ENCODE peak calls at places on chromosomes 7 and 10, in ten cellular contexts. One of them, this sample, is unnamed.

GRCh38 chr10:93991596-93992284 is 2.0 kb upstream of the PLCE1 start:
- DNase-seq in stromal cell of bone marrow: peak
- DNase-seq in NCI-H1417: no peak
- DNase-seq in left ventricle myocardium inferior: peak
- DNase-seq in skeletal muscle cell: no peak
- DNase-seq in fibroblast of lung: peak
- DNase-seq in activated naive CD4-positive, alpha-beta T cell treated with anti-CD3 and anti-CD28 coated beads for 36 hours: no peak
- DNase-seq in NCI-H82: no peak
- DNase-seq in left ventricle myocardium superior: peak
- DNase-seq in T1000: peak
- DNase-seq in this sample: peak

GRCh38 chr7:50469181-50469580 is 19.0 kb upstream of the FIGNL1 start:
- DNase-seq in stromal cell of bone marrow: no peak
- DNase-seq in NCI-H1417: no peak
- DNase-seq in left ventricle myocardium inferior: no peak
- DNase-seq in skeletal muscle cell: no peak
- DNase-seq in fibroblast of lung: no peak
- DNase-seq in activated naive CD4-positive, alpha-beta T cell treated with anti-CD3 and anti-CD28 coated beads for 36 hours: no peak
- DNase-seq in NCI-H82: no peak
- DNase-seq in left ventricle myocardium superior: no peak
- DNase-seq in T1000: no peak
- DNase-seq in this sample: no peak

GRCh38 chr10:130037169-130037661 is 73.1 kb upstream of the EBF3 start:
- DNase-seq in stromal cell of bone marrow: no peak
- DNase-seq in NCI-H1417: no peak
- DNase-seq in left ventricle myocardium inferior: no peak
- DNase-seq in skeletal muscle cell: no peak
- DNase-seq in fibroblast of lung: no peak
- DNase-seq in activated naive CD4-positive, alpha-beta T cell treated with anti-CD3 and anti-CD28 coated beads for 36 hours: no peak
- DNase-seq in NCI-H82: no peak
- DNase-seq in left ventricle myocardium superior: no peak
- DNase-seq in T1000: no peak
- DNase-seq in this sample: no peak

GRCh38 chr7:151231080-151231479 is 1.2 kb upstream of the CHPF2 start:
- DNase-seq in stromal cell of bone marrow: no peak
- DNase-seq in NCI-H1417: no peak
- DNase-seq in left ventricle myocardium inferior: no peak
- DNase-seq in skeletal muscle cell: no peak
- DNase-seq in fibroblast of lung: no peak
- DNase-seq in activated naive CD4-positive, alpha-beta T cell treated with anti-CD3 and anti-CD28 coated beads for 36 hours: no peak
- DNase-seq in NCI-H82: no peak
- DNase-seq in left ventricle myocardium superior: no peak
- DNase-seq in T1000: no peak
- DNase-seq in this sample: no peak

GRCh38 chr7:20021834-20022233 is 195.3 kb downstream of the MACC1 start:
- DNase-seq in stromal cell of bone marrow: no peak
- DNase-seq in NCI-H1417: no peak
- DNase-seq in left ventricle myocardium inferior: no peak
- DNase-seq in skeletal muscle cell: no peak
- DNase-seq in fibroblast of lung: peak
- DNase-seq in activated naive CD4-positive, alpha-beta T cell treated with anti-CD3 and anti-CD28 coated beads for 36 hours: no peak
- DNase-seq in NCI-H82: no peak
- DNase-seq in left ventricle myocardium superior: no peak
- DNase-seq in T1000: no peak
- DNase-seq in this sample: no peak

GRCh38 chr10:107790271-107790670 is 625.8 kb upstream of the SORCS1 start:
- DNase-seq in stromal cell of bone marrow: no peak
- DNase-seq in NCI-H1417: no peak
- DNase-seq in left ventricle myocardium inferior: no peak
- DNase-seq in skeletal muscle cell: no peak
- DNase-seq in fibroblast of lung: no peak
- DNase-seq in activated naive CD4-positive, alpha-beta T cell treated with anti-CD3 and anti-CD28 coated beads for 36 hours: no peak
- DNase-seq in NCI-H82: no peak
- DNase-seq in left ventricle myocardium superior: no peak
- DNase-seq in T1000: no peak
- DNase-seq in this sample: no peak

GRCh38 chr7:3673524-3673923 is 372.5 kb downstream of the SDK1 start:
- DNase-seq in stromal cell of bone marrow: no peak
- DNase-seq in NCI-H1417: no peak
- DNase-seq in left ventricle myocardium inferior: peak
- DNase-seq in skeletal muscle cell: no peak
- DNase-seq in fibroblast of lung: peak
- DNase-seq in activated naive CD4-positive, alpha-beta T cell treated with anti-CD3 and anti-CD28 coated beads for 36 hours: peak
- DNase-seq in NCI-H82: peak
- DNase-seq in left ventricle myocardium superior: peak
- DNase-seq in T1000: no peak
- DNase-seq in this sample: peak

GRCh38 chr7:105454921-105455320 is 66.2 kb upstream of the SRPK2 start:
- DNase-seq in stromal cell of bone marrow: no peak
- DNase-seq in NCI-H1417: no peak
- DNase-seq in left ventricle myocardium inferior: no peak
- DNase-seq in skeletal muscle cell: no peak
- DNase-seq in fibroblast of lung: peak
- DNase-seq in activated naive CD4-positive, alpha-beta T cell treated with anti-CD3 and anti-CD28 coated beads for 36 hours: no peak
- DNase-seq in NCI-H82: no peak
- DNase-seq in left ventricle myocardium superior: no peak
- DNase-seq in T1000: no peak
- DNase-seq in this sample: no peak

GRCh38 chr7:151599401-151600227 is 79.9 kb upstream of the RHEB start:
- DNase-seq in stromal cell of bone marrow: peak
- DNase-seq in NCI-H1417: no peak
- DNase-seq in left ventricle myocardium inferior: no peak
- DNase-seq in skeletal muscle cell: peak
- DNase-seq in fibroblast of lung: peak
- DNase-seq in activated naive CD4-positive, alpha-beta T cell treated with anti-CD3 and anti-CD28 coated beads for 36 hours: no peak
- DNase-seq in NCI-H82: no peak
- DNase-seq in left ventricle myocardium superior: no peak
- DNase-seq in T1000: no peak
- DNase-seq in this sample: peak

GRCh38 chr10:28620251-28620650 is 57.1 kb upstream of the BAMBI start:
- DNase-seq in stromal cell of bone marrow: no peak
- DNase-seq in NCI-H1417: no peak
- DNase-seq in left ventricle myocardium inferior: no peak
- DNase-seq in skeletal muscle cell: no peak
- DNase-seq in fibroblast of lung: no peak
- DNase-seq in activated naive CD4-positive, alpha-beta T cell treated with anti-CD3 and anti-CD28 coated beads for 36 hours: no peak
- DNase-seq in NCI-H82: no peak
- DNase-seq in left ventricle myocardium superior: no peak
- DNase-seq in T1000: no peak
- DNase-seq in this sample: no peak

GRCh38 chr7:24714676-24715010 is 42.6 kb downstream of the GSDME start:
- DNase-seq in stromal cell of bone marrow: no peak
- DNase-seq in NCI-H1417: no peak
- DNase-seq in left ventricle myocardium inferior: no peak
- DNase-seq in skeletal muscle cell: no peak
- DNase-seq in fibroblast of lung: no peak
- DNase-seq in activated naive CD4-positive, alpha-beta T cell treated with anti-CD3 and anti-CD28 coated beads for 36 hours: no peak
- DNase-seq in NCI-H82: no peak
- DNase-seq in left ventricle myocardium superior: no peak
- DNase-seq in T1000: no peak
- DNase-seq in this sample: no peak

GRCh38 chr10:43209651-43210141 is 57.2 kb downstream of the RASGEF1A start:
- DNase-seq in stromal cell of bone marrow: no peak
- DNase-seq in NCI-H1417: no peak
- DNase-seq in left ventricle myocardium inferior: peak
- DNase-seq in skeletal muscle cell: no peak
- DNase-seq in fibroblast of lung: no peak
- DNase-seq in activated naive CD4-positive, alpha-beta T cell treated with anti-CD3 and anti-CD28 coated beads for 36 hours: peak
- DNase-seq in NCI-H82: no peak
- DNase-seq in left ventricle myocardium superior: peak
- DNase-seq in T1000: no peak
- DNase-seq in this sample: no peak

GRCh38 chr7:29314148-29314547 is 119.6 kb downstream of the CHN2 start:
- DNase-seq in stromal cell of bone marrow: no peak
- DNase-seq in NCI-H1417: no peak
- DNase-seq in left ventricle myocardium inferior: no peak
- DNase-seq in skeletal muscle cell: no peak
- DNase-seq in fibroblast of lung: no peak
- DNase-seq in activated naive CD4-positive, alpha-beta T cell treated with anti-CD3 and anti-CD28 coated beads for 36 hours: no peak
- DNase-seq in NCI-H82: no peak
- DNase-seq in left ventricle myocardium superior: no peak
- DNase-seq in T1000: no peak
- DNase-seq in this sample: no peak

GRCh38 chr10:51348622-51349021 is 274.3 kb downstream of the PRKG1 start:
- DNase-seq in stromal cell of bone marrow: no peak
- DNase-seq in NCI-H1417: no peak
- DNase-seq in left ventricle myocardium inferior: no peak
- DNase-seq in skeletal muscle cell: no peak
- DNase-seq in fibroblast of lung: no peak
- DNase-seq in activated naive CD4-positive, alpha-beta T cell treated with anti-CD3 and anti-CD28 coated beads for 36 hours: no peak
- DNase-seq in NCI-H82: no peak
- DNase-seq in left ventricle myocardium superior: no peak
- DNase-seq in T1000: no peak
- DNase-seq in this sample: no peak

GRCh38 chr7:30028749-30029635 is 780 bp downstream of the PLEKHA8 start:
- DNase-seq in stromal cell of bone marrow: no peak
- DNase-seq in NCI-H1417: peak
- DNase-seq in left ventricle myocardium inferior: peak
- DNase-seq in skeletal muscle cell: no peak
- DNase-seq in fibroblast of lung: peak
- DNase-seq in activated naive CD4-positive, alpha-beta T cell treated with anti-CD3 and anti-CD28 coated beads for 36 hours: peak
- DNase-seq in NCI-H82: peak
- DNase-seq in left ventricle myocardium superior: no peak
- DNase-seq in T1000: peak
- DNase-seq in this sample: peak

GRCh38 chr7:27734583-27734982 is 5.4 kb upstream of the TAX1BP1 start:
- DNase-seq in stromal cell of bone marrow: no peak
- DNase-seq in NCI-H1417: no peak
- DNase-seq in left ventricle myocardium inferior: no peak
- DNase-seq in skeletal muscle cell: no peak
- DNase-seq in fibroblast of lung: no peak
- DNase-seq in activated naive CD4-positive, alpha-beta T cell treated with anti-CD3 and anti-CD28 coated beads for 36 hours: no peak
- DNase-seq in NCI-H82: no peak
- DNase-seq in left ventricle myocardium superior: no peak
- DNase-seq in T1000: no peak
- DNase-seq in this sample: no peak

GRCh38 chr10:121926669-121927360 is 1.0 kb downstream of the ATE1 start:
- DNase-seq in stromal cell of bone marrow: peak
- DNase-seq in NCI-H1417: no peak
- DNase-seq in left ventricle myocardium inferior: no peak
- DNase-seq in skeletal muscle cell: no peak
- DNase-seq in fibroblast of lung: peak
- DNase-seq in activated naive CD4-positive, alpha-beta T cell treated with anti-CD3 and anti-CD28 coated beads for 36 hours: no peak
- DNase-seq in NCI-H82: peak
- DNase-seq in left ventricle myocardium superior: no peak
- DNase-seq in T1000: no peak
- DNase-seq in this sample: no peak

GRCh38 chr7:19939746-19940145 is 166.3 kb upstream of the TMEM196 start:
- DNase-seq in stromal cell of bone marrow: peak
- DNase-seq in NCI-H1417: no peak
- DNase-seq in left ventricle myocardium inferior: no peak
- DNase-seq in skeletal muscle cell: peak
- DNase-seq in fibroblast of lung: peak
- DNase-seq in activated naive CD4-positive, alpha-beta T cell treated with anti-CD3 and anti-CD28 coated beads for 36 hours: no peak
- DNase-seq in NCI-H82: no peak
- DNase-seq in left ventricle myocardium superior: no peak
- DNase-seq in T1000: peak
- DNase-seq in this sample: no peak

GRCh38 chr7:24741691-24742639 is 15.3 kb downstream of the GSDME start:
- DNase-seq in stromal cell of bone marrow: peak
- DNase-seq in NCI-H1417: no peak
- DNase-seq in left ventricle myocardium inferior: no peak
- DNase-seq in skeletal muscle cell: no peak
- DNase-seq in fibroblast of lung: peak
- DNase-seq in activated naive CD4-positive, alpha-beta T cell treated with anti-CD3 and anti-CD28 coated beads for 36 hours: no peak
- DNase-seq in NCI-H82: no peak
- DNase-seq in left ventricle myocardium superior: no peak
- DNase-seq in T1000: peak
- DNase-seq in this sample: peak

GRCh38 chr7:101630591-101630990 is 1.5 kb upstream of the MYL10 start:
- DNase-seq in stromal cell of bone marrow: no peak
- DNase-seq in NCI-H1417: no peak
- DNase-seq in left ventricle myocardium inferior: no peak
- DNase-seq in skeletal muscle cell: no peak
- DNase-seq in fibroblast of lung: peak
- DNase-seq in activated naive CD4-positive, alpha-beta T cell treated with anti-CD3 and anti-CD28 coated beads for 36 hours: no peak
- DNase-seq in NCI-H82: no peak
- DNase-seq in left ventricle myocardium superior: no peak
- DNase-seq in T1000: peak
- DNase-seq in this sample: no peak

GRCh38 chr7:88347098-88347497 is 40.4 kb upstream of the STEAP4 start:
- DNase-seq in stromal cell of bone marrow: no peak
- DNase-seq in NCI-H1417: no peak
- DNase-seq in left ventricle myocardium inferior: no peak
- DNase-seq in skeletal muscle cell: no peak
- DNase-seq in fibroblast of lung: no peak
- DNase-seq in activated naive CD4-positive, alpha-beta T cell treated with anti-CD3 and anti-CD28 coated beads for 36 hours: no peak
- DNase-seq in NCI-H82: no peak
- DNase-seq in left ventricle myocardium superior: no peak
- DNase-seq in T1000: no peak
- DNase-seq in this sample: no peak

GRCh38 chr10:23314835-23315239 is 29.8 kb downstream of the C10orf67 start:
- DNase-seq in stromal cell of bone marrow: peak
- DNase-seq in NCI-H1417: peak
- DNase-seq in left ventricle myocardium inferior: no peak
- DNase-seq in skeletal muscle cell: peak
- DNase-seq in fibroblast of lung: peak
- DNase-seq in activated naive CD4-positive, alpha-beta T cell treated with anti-CD3 and anti-CD28 coated beads for 36 hours: peak
- DNase-seq in NCI-H82: peak
- DNase-seq in left ventricle myocardium superior: no peak
- DNase-seq in T1000: peak
- DNase-seq in this sample: peak

GRCh38 chr7:131105294-131105802 is 222.3 kb upstream of the MKLN1 start:
- DNase-seq in stromal cell of bone marrow: no peak
- DNase-seq in NCI-H1417: no peak
- DNase-seq in left ventricle myocardium inferior: no peak
- DNase-seq in skeletal muscle cell: no peak
- DNase-seq in fibroblast of lung: peak
- DNase-seq in activated naive CD4-positive, alpha-beta T cell treated with anti-CD3 and anti-CD28 coated beads for 36 hours: no peak
- DNase-seq in NCI-H82: no peak
- DNase-seq in left ventricle myocardium superior: no peak
- DNase-seq in T1000: no peak
- DNase-seq in this sample: no peak

GRCh38 chr10:69438531-69439349 is 12.5 kb upstream of the TSPAN15 start:
- DNase-seq in stromal cell of bone marrow: no peak
- DNase-seq in NCI-H1417: no peak
- DNase-seq in left ventricle myocardium inferior: no peak
- DNase-seq in skeletal muscle cell: no peak
- DNase-seq in fibroblast of lung: no peak
- DNase-seq in activated naive CD4-positive, alpha-beta T cell treated with anti-CD3 and anti-CD28 coated beads for 36 hours: no peak
- DNase-seq in NCI-H82: peak
- DNase-seq in left ventricle myocardium superior: no peak
- DNase-seq in T1000: no peak
- DNase-seq in this sample: no peak

GRCh38 chr7:20220293-20220755 is 3.1 kb upstream of the MACC1 start:
- DNase-seq in stromal cell of bone marrow: no peak
- DNase-seq in NCI-H1417: no peak
- DNase-seq in left ventricle myocardium inferior: no peak
- DNase-seq in skeletal muscle cell: no peak
- DNase-seq in fibroblast of lung: no peak
- DNase-seq in activated naive CD4-positive, alpha-beta T cell treated with anti-CD3 and anti-CD28 coated beads for 36 hours: no peak
- DNase-seq in NCI-H82: no peak
- DNase-seq in left ventricle myocardium superior: no peak
- DNase-seq in T1000: no peak
- DNase-seq in this sample: no peak

GRCh38 chr10:70651661-70652060 is 20.6 kb upstream of the ADAMTS14 start:
- DNase-seq in stromal cell of bone marrow: no peak
- DNase-seq in NCI-H1417: no peak
- DNase-seq in left ventricle myocardium inferior: no peak
- DNase-seq in skeletal muscle cell: no peak
- DNase-seq in fibroblast of lung: no peak
- DNase-seq in activated naive CD4-positive, alpha-beta T cell treated with anti-CD3 and anti-CD28 coated beads for 36 hours: peak
- DNase-seq in NCI-H82: peak
- DNase-seq in left ventricle myocardium superior: no peak
- DNase-seq in T1000: no peak
- DNase-seq in this sample: no peak

GRCh38 chr7:114922151-114922651 is 307 bp downstream of the MDFIC start:
- DNase-seq in stromal cell of bone marrow: peak
- DNase-seq in NCI-H1417: peak
- DNase-seq in left ventricle myocardium inferior: peak
- DNase-seq in skeletal muscle cell: no peak
- DNase-seq in fibroblast of lung: peak
- DNase-seq in activated naive CD4-positive, alpha-beta T cell treated with anti-CD3 and anti-CD28 coated beads for 36 hours: peak
- DNase-seq in NCI-H82: peak
- DNase-seq in left ventricle myocardium superior: peak
- DNase-seq in T1000: peak
- DNase-seq in this sample: peak

GRCh38 chr7:36265720-36266119 is 112.7 kb downstream of the EEPD1 start:
- DNase-seq in stromal cell of bone marrow: no peak
- DNase-seq in NCI-H1417: no peak
- DNase-seq in left ventricle myocardium inferior: no peak
- DNase-seq in skeletal muscle cell: no peak
- DNase-seq in fibroblast of lung: peak
- DNase-seq in activated naive CD4-positive, alpha-beta T cell treated with anti-CD3 and anti-CD28 coated beads for 36 hours: no peak
- DNase-seq in NCI-H82: no peak
- DNase-seq in left ventricle myocardium superior: no peak
- DNase-seq in T1000: no peak
- DNase-seq in this sample: no peak

This sample was measured in heart right ventricle.